ENCODE peak calls at places on chromosome 10, in four cellular contexts. K is CD8-positive, alpha-beta T cell; G is anterior cingulate cortex; U is hepatic stellate cell. D is an unnamed sample.

GRCh38 chr10:33157108-33157507 is 177.4 kb downstream of the NRP1 start:
- DNase-seq in G (no peak), U (no peak), K (no peak), D (no peak)

GRCh38 chr10:29189272-29189671 is 99.6 kb upstream of the LYZL1 start:
- DNase-seq in G (no peak), K (no peak), U (no peak), D (no peak)

GRCh38 chr10:105187243-105187642 is 546.2 kb downstream of the SORCS3 start:
- DNase-seq in G (no peak), U (no peak), K (no peak), D (no peak)

GRCh38 chr10:501596-501995 is 187.9 kb downstream of the DIP2C start:
- DNase-seq in U (no peak), K (no peak), G (no peak), D (no peak)

GRCh38 chr10:30176182-30176581 is 116.8 kb upstream of the JCAD start:
- DNase-seq in G (no peak), U (no peak), K (no peak), D (no peak)

GRCh38 chr10:8312861-8313260 is 258.4 kb downstream of the GATA3 start:
- DNase-seq in K (no peak), G (no peak), U (no peak), D (no peak)

GRCh38 chr10:99406149-99406548 is 24.3 kb downstream of the GOT1 start:
- DNase-seq in U (no peak), G (no peak), K (no peak), D (no peak)

GRCh38 chr10:106082865-106083264 is 1081.6 kb downstream of the SORCS1 start:
- DNase-seq in U (no peak), K (no peak), G (no peak), D (no peak)

GRCh38 chr10:124378817-124379510 is 39.8 kb downstream of the OAT start:
- DNase-seq in G (no peak), K (no peak), U (no peak), D (no peak)

GRCh38 chr10:14543048-14543903 is 212.6 kb upstream of the FRMD4A start:
- DNase-seq in U (peak), G (no peak), K (peak), D (no peak)

GRCh38 chr10:75613685-75614587 is 182.5 kb downstream of the LRMDA start:
- DNase-seq in K (no peak), G (no peak), U (no peak), D (no peak)

GRCh38 chr10:80468002-80468401 is 13.9 kb downstream of the TSPAN14 start:
- DNase-seq in U (no peak), G (peak), K (peak), D (no peak)

GRCh38 chr10:48456361-48456804 is 148.5 kb downstream of the ARHGAP22 start:
- DNase-seq in G (no peak), U (no peak), K (no peak), D (no peak)

GRCh38 chr10:17115683-17116082 is 13.9 kb downstream of the CUBN start:
- DNase-seq in U (peak), G (no peak), K (no peak), D (no peak)

GRCh38 chr10:93352638-93353383 is 129.3 kb downstream of the MYOF start:
- DNase-seq in K (no peak), G (no peak), U (peak), D (no peak)

GRCh38 chr10:68560916-68561691 is 967 bp downstream of the TET1 start:
- DNase-seq in G (no peak), U (peak), K (no peak), D (no peak)

GRCh38 chr10:121879476-121879875 is 48.4 kb downstream of the ATE1 start:
- DNase-seq in K (no peak), U (no peak), G (no peak), D (no peak)

GRCh38 chr10:78843495-78843894 is 225.3 kb upstream of the ZMIZ1 start:
- DNase-seq in U (no peak), G (no peak), K (no peak), D (no peak)

GRCh38 chr10:10528563-10528910 is 489.1 kb upstream of the CELF2 start:
- DNase-seq in K (no peak), G (no peak), U (peak), D (no peak)

GRCh38 chr10:61942997-61943457 is 41.5 kb downstream of the ARID5B start:
- DNase-seq in K (no peak), G (no peak), U (no peak), D (no peak)

GRCh38 chr10:133156674-133157579 is 3.1 kb upstream of the KNDC1 start:
- DNase-seq in G (no peak), K (no peak), U (no peak), D (no peak)

GRCh38 chr10:71921319-71922027 is 42.7 kb upstream of the CHST3 start:
- DNase-seq in K (no peak), U (no peak), G (peak), D (no peak)

GRCh38 chr10:120741415-120741814 is 109.7 kb upstream of the WDR11 start:
- DNase-seq in G (no peak), K (no peak), U (no peak), D (no peak)

GRCh38 chr10:17607603-17608332 is 9.4 kb downstream of the HACD1 start:
- DNase-seq in G (no peak), K (no peak), U (peak), D (peak)

GRCh38 chr10:99875473-99875872 is 93.0 kb downstream of the ABCC2 start:
- DNase-seq in G (no peak), K (no peak), U (no peak), D (no peak)

GRCh38 chr10:62115321-62115720 is 153.3 kb downstream of the RTKN2 start:
- DNase-seq in K (no peak), G (no peak), U (no peak), D (no peak)

D was measured in T-helper 2 cell.